ENCODE peak calls at places on chromosomes 11 and 22, in six cellular contexts. One of them, this sample, is unnamed.

GRCh38 chr11:109728056-109728455 is 306.1 kb downstream of the C11orf87 start:
- DNase-seq in astrocyte of the spinal cord: no peak
- DNase-seq in psoas muscle: no peak
- DNase-seq in cardiac fibroblast: no peak
- DNase-seq in DND-41: no peak
- DNase-seq in AG10803: no peak
- DNase-seq in this sample: no peak

GRCh38 chr11:77090373-77091111 is 12.1 kb upstream of the OMP start:
- DNase-seq in astrocyte of the spinal cord: no peak
- DNase-seq in psoas muscle: peak
- DNase-seq in cardiac fibroblast: no peak
- DNase-seq in DND-41: no peak
- DNase-seq in AG10803: no peak
- DNase-seq in this sample: peak

GRCh38 chr11:111604392-111605009 is 2.3 kb downstream of the SIK2 start:
- DNase-seq in astrocyte of the spinal cord: peak
- DNase-seq in psoas muscle: no peak
- DNase-seq in cardiac fibroblast: peak
- DNase-seq in DND-41: no peak
- DNase-seq in AG10803: peak
- DNase-seq in this sample: no peak

GRCh38 chr22:27198518-27199035 is 541.2 kb downstream of the MIAT start:
- DNase-seq in astrocyte of the spinal cord: no peak
- DNase-seq in psoas muscle: no peak
- DNase-seq in cardiac fibroblast: no peak
- DNase-seq in DND-41: no peak
- DNase-seq in AG10803: no peak
- DNase-seq in this sample: no peak

GRCh38 chr22:36355362-36355761 is 32.4 kb downstream of the MYH9 start:
- DNase-seq in astrocyte of the spinal cord: no peak
- DNase-seq in psoas muscle: no peak
- DNase-seq in cardiac fibroblast: peak
- DNase-seq in DND-41: no peak
- DNase-seq in AG10803: peak
- DNase-seq in this sample: no peak

GRCh38 chr22:24416611-24417010 is 10.8 kb upstream of the ADORA2A start:
- DNase-seq in astrocyte of the spinal cord: no peak
- DNase-seq in psoas muscle: peak
- DNase-seq in cardiac fibroblast: no peak
- DNase-seq in DND-41: no peak
- DNase-seq in AG10803: no peak
- DNase-seq in this sample: no peak

GRCh38 chr11:3824714-3825472 is 15.9 kb downstream of the RHOG start:
- DNase-seq in astrocyte of the spinal cord: no peak
- DNase-seq in psoas muscle: peak
- DNase-seq in cardiac fibroblast: peak
- DNase-seq in DND-41: peak
- DNase-seq in AG10803: no peak
- DNase-seq in this sample: no peak

GRCh38 chr11:75272821-75273301 is 32.3 kb downstream of the TPBGL start:
- DNase-seq in astrocyte of the spinal cord: no peak
- DNase-seq in psoas muscle: no peak
- DNase-seq in cardiac fibroblast: no peak
- DNase-seq in DND-41: no peak
- DNase-seq in AG10803: no peak
- DNase-seq in this sample: no peak

GRCh38 chr11:86637976-86638375 is 34.4 kb downstream of the ME3 start:
- DNase-seq in astrocyte of the spinal cord: peak
- DNase-seq in psoas muscle: no peak
- DNase-seq in cardiac fibroblast: peak
- DNase-seq in DND-41: peak
- DNase-seq in AG10803: no peak
- DNase-seq in this sample: no peak

GRCh38 chr11:134569195-134569594 is 157.2 kb upstream of the B3GAT1 start:
- DNase-seq in astrocyte of the spinal cord: no peak
- DNase-seq in psoas muscle: no peak
- DNase-seq in cardiac fibroblast: no peak
- DNase-seq in DND-41: no peak
- DNase-seq in AG10803: no peak
- DNase-seq in this sample: no peak

GRCh38 chr22:36913431-36914382 is at the start of gene CSF2RB:
- DNase-seq in astrocyte of the spinal cord: no peak
- DNase-seq in psoas muscle: no peak
- DNase-seq in cardiac fibroblast: no peak
- DNase-seq in DND-41: no peak
- DNase-seq in AG10803: no peak
- DNase-seq in this sample: no peak

GRCh38 chr11:102196816-102197215 is 86.6 kb downstream of the YAP1 start:
- DNase-seq in astrocyte of the spinal cord: no peak
- DNase-seq in psoas muscle: no peak
- DNase-seq in cardiac fibroblast: peak
- DNase-seq in DND-41: no peak
- DNase-seq in AG10803: peak
- DNase-seq in this sample: no peak

GRCh38 chr11:121415861-121416260 is 36.3 kb upstream of the SORL1 start:
- DNase-seq in astrocyte of the spinal cord: no peak
- DNase-seq in psoas muscle: no peak
- DNase-seq in cardiac fibroblast: peak
- DNase-seq in DND-41: no peak
- DNase-seq in AG10803: no peak
- DNase-seq in this sample: no peak

GRCh38 chr11:99370557-99371200 is 349.9 kb downstream of the CNTN5 start:
- DNase-seq in astrocyte of the spinal cord: peak
- DNase-seq in psoas muscle: peak
- DNase-seq in cardiac fibroblast: peak
- DNase-seq in DND-41: no peak
- DNase-seq in AG10803: peak
- DNase-seq in this sample: no peak

GRCh38 chr11:2419638-2420501 is 19.3 kb downstream of the TSSC4 start:
- DNase-seq in astrocyte of the spinal cord: peak
- DNase-seq in psoas muscle: peak
- DNase-seq in cardiac fibroblast: peak
- DNase-seq in DND-41: peak
- DNase-seq in AG10803: peak
- DNase-seq in this sample: no peak

GRCh38 chr22:47151490-47151889 is 389.0 kb downstream of the TBC1D22A start:
- DNase-seq in astrocyte of the spinal cord: peak
- DNase-seq in psoas muscle: no peak
- DNase-seq in cardiac fibroblast: peak
- DNase-seq in DND-41: no peak
- DNase-seq in AG10803: peak
- DNase-seq in this sample: no peak

GRCh38 chr11:60371854-60372253 is 6.5 kb upstream of the MS4A7 start:
- DNase-seq in astrocyte of the spinal cord: no peak
- DNase-seq in psoas muscle: no peak
- DNase-seq in cardiac fibroblast: no peak
- DNase-seq in DND-41: no peak
- DNase-seq in AG10803: no peak
- DNase-seq in this sample: no peak

GRCh38 chr11:35794850-35795249 is 132.3 kb downstream of the TRIM44 start:
- DNase-seq in astrocyte of the spinal cord: peak
- DNase-seq in psoas muscle: no peak
- DNase-seq in cardiac fibroblast: peak
- DNase-seq in DND-41: no peak
- DNase-seq in AG10803: peak
- DNase-seq in this sample: no peak

GRCh38 chr11:120030411-120030810 is 107.5 kb downstream of the TRIM29 start:
- DNase-seq in astrocyte of the spinal cord: no peak
- DNase-seq in psoas muscle: no peak
- DNase-seq in cardiac fibroblast: no peak
- DNase-seq in DND-41: no peak
- DNase-seq in AG10803: no peak
- DNase-seq in this sample: no peak

GRCh38 chr22:37178350-37179125 is 9.5 kb downstream of the C1QTNF6 start:
- DNase-seq in astrocyte of the spinal cord: no peak
- DNase-seq in psoas muscle: peak
- DNase-seq in cardiac fibroblast: peak
- DNase-seq in DND-41: no peak
- DNase-seq in AG10803: no peak
- DNase-seq in this sample: peak

GRCh38 chr11:128563942-128564641 is 23.3 kb downstream of the ETS1 start:
- DNase-seq in astrocyte of the spinal cord: no peak
- DNase-seq in psoas muscle: no peak
- DNase-seq in cardiac fibroblast: no peak
- DNase-seq in DND-41: no peak
- DNase-seq in AG10803: no peak
- DNase-seq in this sample: no peak

GRCh38 chr11:66912963-66913362 is 45.2 kb downstream of the PC start:
- DNase-seq in astrocyte of the spinal cord: no peak
- DNase-seq in psoas muscle: no peak
- DNase-seq in cardiac fibroblast: no peak
- DNase-seq in DND-41: no peak
- DNase-seq in AG10803: no peak
- DNase-seq in this sample: no peak

GRCh38 chr22:48954781-48955311 is 872.8 kb downstream of the BRD1 start:
- DNase-seq in astrocyte of the spinal cord: no peak
- DNase-seq in psoas muscle: no peak
- DNase-seq in cardiac fibroblast: no peak
- DNase-seq in DND-41: no peak
- DNase-seq in AG10803: peak
- DNase-seq in this sample: peak

GRCh38 chr11:61120865-61121831 is 18.9 kb downstream of the CD5 start:
- DNase-seq in astrocyte of the spinal cord: peak
- DNase-seq in psoas muscle: no peak
- DNase-seq in cardiac fibroblast: peak
- DNase-seq in DND-41: peak
- DNase-seq in AG10803: peak
- DNase-seq in this sample: peak

GRCh38 chr11:134759855-134760254 is 347.8 kb upstream of the B3GAT1 start:
- DNase-seq in astrocyte of the spinal cord: no peak
- DNase-seq in psoas muscle: no peak
- DNase-seq in cardiac fibroblast: no peak
- DNase-seq in DND-41: no peak
- DNase-seq in AG10803: no peak
- DNase-seq in this sample: no peak

GRCh38 chr22:36565686-36566085 is 36.7 kb upstream of the EIF3D start:
- DNase-seq in astrocyte of the spinal cord: no peak
- DNase-seq in psoas muscle: no peak
- DNase-seq in cardiac fibroblast: peak
- DNase-seq in DND-41: no peak
- DNase-seq in AG10803: no peak
- DNase-seq in this sample: no peak

GRCh38 chr11:20608938-20609337 is 9.5 kb downstream of the SLC6A5 start:
- DNase-seq in astrocyte of the spinal cord: no peak
- DNase-seq in psoas muscle: no peak
- DNase-seq in cardiac fibroblast: peak
- DNase-seq in DND-41: no peak
- DNase-seq in AG10803: no peak
- DNase-seq in this sample: no peak

GRCh38 chr11:117519170-117519569 is 191.5 kb downstream of the CEP164 start:
- DNase-seq in astrocyte of the spinal cord: no peak
- DNase-seq in psoas muscle: no peak
- DNase-seq in cardiac fibroblast: no peak
- DNase-seq in DND-41: no peak
- DNase-seq in AG10803: no peak
- DNase-seq in this sample: no peak

DNA sequence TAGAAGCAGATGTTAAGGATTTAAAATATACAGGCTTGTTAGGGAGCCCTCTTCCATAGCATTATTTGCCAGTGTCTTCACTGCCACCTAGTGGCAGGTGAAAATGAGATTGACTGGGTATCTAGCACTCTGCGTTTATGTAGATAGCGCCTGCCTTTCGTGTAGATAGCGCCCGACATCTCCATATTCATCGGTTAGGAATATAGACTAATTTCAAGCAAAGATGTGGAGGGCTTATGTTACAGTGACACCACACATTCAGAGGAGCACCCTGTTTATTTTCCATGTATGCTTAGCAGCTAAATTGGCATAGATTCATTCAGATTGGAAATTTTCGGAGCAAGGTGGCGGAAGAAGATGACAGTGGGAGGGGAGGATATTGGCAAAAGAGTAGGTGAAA is 72.0 kb downstream of the SLC5A12 start:
- DNase-seq in astrocyte of the spinal cord: peak
- DNase-seq in psoas muscle: no peak
- DNase-seq in cardiac fibroblast: peak
- DNase-seq in DND-41: peak
- DNase-seq in AG10803: peak
- DNase-seq in this sample: no peak
- TF ChIP-seq CTCF in astrocyte of the spinal cord: peak
- TF ChIP-seq CTCF in psoas muscle: peak
- TF ChIP-seq CTCF in cardiac fibroblast: peak
- TF ChIP-seq CTCF in DND-41: peak
- TF ChIP-seq CTCF in AG10803: peak
- TF ChIP-seq CTCF in this sample: peak

DNA sequence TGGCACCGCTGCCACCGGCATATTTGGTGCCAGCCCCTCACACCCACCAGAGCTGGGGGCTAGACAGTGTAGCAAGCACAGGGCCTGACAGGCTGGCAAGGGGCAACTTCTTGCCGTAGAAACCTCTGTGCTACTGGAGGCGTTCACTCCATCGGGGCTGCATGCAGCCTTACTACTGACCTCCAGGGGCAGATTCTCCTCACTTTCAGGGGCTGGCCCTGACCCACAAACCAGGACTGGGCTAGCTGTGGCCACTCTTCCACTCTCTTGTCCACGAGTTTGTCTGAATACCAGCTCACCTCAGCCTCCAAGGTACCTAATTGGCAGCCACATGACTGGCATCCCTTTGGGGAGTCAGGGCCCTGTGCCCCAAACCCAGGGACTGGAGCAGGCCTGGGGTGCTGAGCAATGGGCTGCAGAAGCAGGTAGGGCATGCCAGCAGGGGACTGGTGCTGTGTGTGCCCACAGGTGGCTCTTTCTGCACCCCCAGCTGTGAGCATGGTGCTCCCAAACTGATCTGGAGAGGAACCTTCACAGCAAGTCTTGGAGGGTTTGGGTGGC is 2.1 kb upstream of the LMO1 start:
- DNase-seq in astrocyte of the spinal cord: no peak
- DNase-seq in psoas muscle: no peak
- DNase-seq in cardiac fibroblast: no peak
- DNase-seq in DND-41: no peak
- DNase-seq in AG10803: no peak
- DNase-seq in this sample: peak
- TF ChIP-seq CTCF in astrocyte of the spinal cord: peak
- TF ChIP-seq CTCF in psoas muscle: no peak
- TF ChIP-seq CTCF in cardiac fibroblast: peak
- TF ChIP-seq CTCF in DND-41: no peak
- TF ChIP-seq CTCF in AG10803: peak
- TF ChIP-seq CTCF in this sample: peak

DNA sequence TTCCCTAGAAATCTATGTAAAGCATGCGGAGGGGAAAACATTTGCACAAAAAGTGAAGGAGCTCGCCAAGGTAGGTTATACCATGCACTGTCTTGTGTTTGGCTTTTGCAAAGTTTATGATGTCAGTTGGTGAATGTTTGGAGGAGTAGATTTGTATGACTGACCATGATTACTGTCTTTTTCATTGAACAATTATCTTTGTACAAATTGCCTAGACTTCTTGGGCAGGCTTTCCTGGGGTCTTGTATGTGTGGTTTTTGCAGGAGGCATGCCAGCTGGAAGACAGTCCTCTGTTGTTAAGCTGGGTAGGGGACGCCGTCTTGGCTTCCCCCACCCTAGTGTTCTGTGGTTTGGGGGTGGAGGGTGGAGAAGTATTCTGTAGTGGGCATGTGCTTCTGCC is 123.6 kb upstream of the HSD17B12 start:
- DNase-seq in astrocyte of the spinal cord: no peak
- DNase-seq in psoas muscle: no peak
- DNase-seq in cardiac fibroblast: no peak
- DNase-seq in DND-41: no peak
- DNase-seq in AG10803: no peak
- DNase-seq in this sample: no peak
- TF ChIP-seq CTCF in astrocyte of the spinal cord: no peak
- TF ChIP-seq CTCF in psoas muscle: no peak
- TF ChIP-seq CTCF in cardiac fibroblast: no peak
- TF ChIP-seq CTCF in DND-41: no peak
- TF ChIP-seq CTCF in AG10803: no peak
- TF ChIP-seq CTCF in this sample: no peak

GRCh38 chr11:65637794-65638317 is at the start of gene SIPA1:
- DNase-seq in astrocyte of the spinal cord: peak
- DNase-seq in psoas muscle: peak
- DNase-seq in cardiac fibroblast: peak
- DNase-seq in DND-41: peak
- DNase-seq in AG10803: peak
- DNase-seq in this sample: no peak
- TF ChIP-seq CTCF in astrocyte of the spinal cord: peak
- TF ChIP-seq CTCF in psoas muscle: peak
- TF ChIP-seq CTCF in cardiac fibroblast: peak
- TF ChIP-seq CTCF in DND-41: peak
- TF ChIP-seq CTCF in AG10803: peak
- TF ChIP-seq CTCF in this sample: peak

This sample was measured in chondrocyte.